ENCODE peak calls at places on chromosome 10, in ten cellular contexts. A is activated naive CD8-positive, alpha-beta T cell treated with anti-CD3 and anti-CD28 coated beads, Interleukin-2, amount 50 U/mL, for 24 hours; E is NCI-H1105; L is iris pigment epithelial cell; J is HEK293T; X is skeletal muscle cell; N is RWPE1; Q is mucosa of gallbladder; W is activated CD4-positive, alpha-beta T cell treated with anti-CD3 and anti-CD28 coated beads, Interleukin-2, amount 50 U/mL, for 1 hour; B is KG1. C is an unnamed sample.

GRCh38 chr10:101060036-101060950 is 1.5 kb upstream of the KAZALD1 start:
- DNase-seq in A (peak; percentile 95), E (peak; percentile 79), L (peak; percentile 90), J (peak; percentile 88), X (peak; percentile 73), N (peak; percentile 94), Q (peak; percentile 98), W (peak; percentile 91), B (peak; percentile 92), C (peak; percentile 90)

GRCh38 chr10:78863121-78863520 is 205.6 kb upstream of the ZMIZ1 start:
- DNase-seq in A (no peak), E (no peak), L (no peak), J (no peak), X (no peak), N (no peak), Q (peak; percentile 6), W (no peak), B (no peak), C (no peak)

GRCh38 chr10:37379991-37380390 is 254.6 kb downstream of the ANKRD30A start:
- DNase-seq in A (no peak), E (no peak), L (no peak), J (no peak), X (no peak), N (peak; percentile 71), Q (no peak), W (no peak), B (no peak), C (no peak)

GRCh38 chr10:51369903-51370302 is 295.6 kb downstream of the PRKG1 start:
- DNase-seq in A (no peak), E (no peak), L (peak; percentile 28), J (no peak), X (peak; percentile 55), N (peak; percentile 3), Q (no peak), W (no peak), B (no peak), C (peak; percentile 7)

GRCh38 chr10:70726909-70727495 is 54.7 kb downstream of the ADAMTS14 start:
- DNase-seq in A (no peak), E (no peak), L (no peak), J (no peak), X (no peak), N (no peak), Q (no peak), W (no peak), B (no peak), C (no peak)

GRCh38 chr10:117689566-117689965 is 147.0 kb downstream of the EMX2 start:
- DNase-seq in A (no peak), E (no peak), L (no peak), J (no peak), X (no peak), N (no peak), Q (no peak), W (no peak), B (no peak), C (no peak)

GRCh38 chr10:91642831-91643692 is 10.2 kb upstream of the PPP1R3C start:
- DNase-seq in A (no peak), E (no peak), L (peak; percentile 62), J (no peak), X (peak; percentile 47), N (no peak), Q (no peak), W (no peak), B (no peak), C (no peak)

GRCh38 chr10:52950578-52950977 is 178.0 kb upstream of the MBL2 start:
- DNase-seq in A (no peak), E (no peak), L (no peak), J (no peak), X (no peak), N (no peak), Q (no peak), W (no peak), B (no peak), C (no peak)